ENCODE peak calls at places on chromosomes 3 and 15, in nine cellular contexts. One of them, this sample, is unnamed.

GRCh38 chr3:186327912-186328487 is 34.0 kb downstream of the DGKG start:
- DNase-seq in CD4-positive, alpha-beta T cell: no peak
- DNase-seq in cardiac muscle cell: no peak
- DNase-seq in thoracic aorta: no peak
- DNase-seq in cardiac fibroblast: no peak
- DNase-seq in NCI-H460: no peak
- DNase-seq in heart left ventricle: no peak
- DNase-seq in T-helper 1 cell: no peak
- DNase-seq in mucosa of gallbladder: no peak
- DNase-seq in this sample: no peak

GRCh38 chr3:83890763-83891135 is 1068.0 kb upstream of the CADM2 start:
- DNase-seq in T-helper 1 cell: no peak
- DNase-seq in thoracic aorta: no peak
- DNase-seq in cardiac fibroblast: no peak
- DNase-seq in heart left ventricle: no peak
- DNase-seq in CD4-positive, alpha-beta T cell: no peak
- DNase-seq in cardiac muscle cell: no peak
- DNase-seq in NCI-H460: no peak
- DNase-seq in mucosa of gallbladder: no peak
- DNase-seq in this sample: no peak

GRCh38 chr15:29871401-29871800 is 49.1 kb upstream of the TJP1 start:
- DNase-seq in thoracic aorta: peak; percentile 7
- DNase-seq in T-helper 1 cell: no peak
- DNase-seq in cardiac muscle cell: no peak
- DNase-seq in mucosa of gallbladder: peak; percentile 14
- DNase-seq in NCI-H460: no peak
- DNase-seq in heart left ventricle: peak; percentile 82
- DNase-seq in cardiac fibroblast: peak; percentile 59
- DNase-seq in CD4-positive, alpha-beta T cell: no peak
- DNase-seq in this sample: no peak

GRCh38 chr3:98817546-98817945 is 54.4 kb downstream of the ST3GAL6 start:
- DNase-seq in NCI-H460: peak; percentile 47
- DNase-seq in cardiac fibroblast: peak; percentile 76
- DNase-seq in heart left ventricle: no peak
- DNase-seq in CD4-positive, alpha-beta T cell: no peak
- DNase-seq in mucosa of gallbladder: no peak
- DNase-seq in cardiac muscle cell: peak; percentile 67
- DNase-seq in thoracic aorta: no peak
- DNase-seq in T-helper 1 cell: no peak
- DNase-seq in this sample: no peak

GRCh38 chr15:25801586-25802284 is 61.4 kb downstream of the ATP10A start:
- DNase-seq in thoracic aorta: no peak
- DNase-seq in heart left ventricle: no peak
- DNase-seq in CD4-positive, alpha-beta T cell: no peak
- DNase-seq in cardiac fibroblast: no peak
- DNase-seq in T-helper 1 cell: no peak
- DNase-seq in cardiac muscle cell: no peak
- DNase-seq in mucosa of gallbladder: no peak
- DNase-seq in NCI-H460: no peak
- DNase-seq in this sample: no peak

GRCh38 chr3:32399030-32399620 is 7.5 kb downstream of the CMTM7 start:
- DNase-seq in cardiac fibroblast: peak; percentile 79
- DNase-seq in heart left ventricle: no peak
- DNase-seq in mucosa of gallbladder: no peak
- DNase-seq in thoracic aorta: no peak
- DNase-seq in NCI-H460: peak; percentile 51
- DNase-seq in cardiac muscle cell: peak; percentile 68
- DNase-seq in T-helper 1 cell: peak; percentile 54
- DNase-seq in CD4-positive, alpha-beta T cell: no peak
- DNase-seq in this sample: no peak

GRCh38 chr3:166510382-166510781 is 673.2 kb upstream of the BCHE start:
- DNase-seq in CD4-positive, alpha-beta T cell: no peak
- DNase-seq in T-helper 1 cell: no peak
- DNase-seq in mucosa of gallbladder: no peak
- DNase-seq in cardiac muscle cell: no peak
- DNase-seq in cardiac fibroblast: no peak
- DNase-seq in heart left ventricle: no peak
- DNase-seq in NCI-H460: no peak
- DNase-seq in thoracic aorta: no peak
- DNase-seq in this sample: no peak

GRCh38 chr15:82105458-82106205 is 59.8 kb upstream of the MEX3B start:
- DNase-seq in T-helper 1 cell: no peak
- DNase-seq in CD4-positive, alpha-beta T cell: no peak
- DNase-seq in mucosa of gallbladder: no peak
- DNase-seq in cardiac fibroblast: peak; percentile 82
- DNase-seq in NCI-H460: no peak
- DNase-seq in cardiac muscle cell: no peak
- DNase-seq in heart left ventricle: no peak
- DNase-seq in thoracic aorta: no peak
- DNase-seq in this sample: no peak

GRCh38 chr3:12752111-12752510 is 6.9 kb downstream of the TMEM40 start:
- DNase-seq in CD4-positive, alpha-beta T cell: no peak
- DNase-seq in heart left ventricle: no peak
- DNase-seq in thoracic aorta: no peak
- DNase-seq in NCI-H460: no peak
- DNase-seq in mucosa of gallbladder: no peak
- DNase-seq in cardiac fibroblast: peak; percentile 11
- DNase-seq in T-helper 1 cell: no peak
- DNase-seq in cardiac muscle cell: no peak
- DNase-seq in this sample: no peak

GRCh38 chr3:46186856-46187700 is 21.0 kb downstream of the CCR1 start:
- DNase-seq in CD4-positive, alpha-beta T cell: no peak
- DNase-seq in NCI-H460: no peak
- DNase-seq in cardiac fibroblast: no peak
- DNase-seq in heart left ventricle: no peak
- DNase-seq in mucosa of gallbladder: no peak
- DNase-seq in T-helper 1 cell: no peak
- DNase-seq in cardiac muscle cell: no peak
- DNase-seq in thoracic aorta: no peak
- DNase-seq in this sample: no peak

GRCh38 chr3:123236902-123237301 is 35.2 kb downstream of the SEC22A start:
- DNase-seq in thoracic aorta: no peak
- DNase-seq in mucosa of gallbladder: no peak
- DNase-seq in NCI-H460: no peak
- DNase-seq in heart left ventricle: no peak
- DNase-seq in cardiac muscle cell: no peak
- DNase-seq in cardiac fibroblast: no peak
- DNase-seq in T-helper 1 cell: no peak
- DNase-seq in CD4-positive, alpha-beta T cell: no peak
- DNase-seq in this sample: no peak

GRCh38 chr3:66971245-66971644 is 26.9 kb upstream of the KBTBD8 start:
- DNase-seq in cardiac muscle cell: no peak
- DNase-seq in CD4-positive, alpha-beta T cell: no peak
- DNase-seq in thoracic aorta: no peak
- DNase-seq in NCI-H460: no peak
- DNase-seq in T-helper 1 cell: no peak
- DNase-seq in mucosa of gallbladder: no peak
- DNase-seq in heart left ventricle: no peak
- DNase-seq in cardiac fibroblast: no peak
- DNase-seq in this sample: no peak

GRCh38 chr3:114179575-114179974 is 723 bp upstream of the DRD3 start:
- DNase-seq in CD4-positive, alpha-beta T cell: no peak
- DNase-seq in cardiac muscle cell: peak; percentile 21
- DNase-seq in T-helper 1 cell: no peak
- DNase-seq in heart left ventricle: no peak
- DNase-seq in cardiac fibroblast: peak; percentile 53
- DNase-seq in thoracic aorta: no peak
- DNase-seq in NCI-H460: no peak
- DNase-seq in mucosa of gallbladder: no peak
- DNase-seq in this sample: peak; percentile 11

GRCh38 chr15:28081594-28081993 is 17.5 kb downstream of the OCA2 start:
- DNase-seq in mucosa of gallbladder: no peak
- DNase-seq in NCI-H460: no peak
- DNase-seq in CD4-positive, alpha-beta T cell: no peak
- DNase-seq in cardiac muscle cell: no peak
- DNase-seq in thoracic aorta: no peak
- DNase-seq in T-helper 1 cell: no peak
- DNase-seq in heart left ventricle: no peak
- DNase-seq in cardiac fibroblast: no peak
- DNase-seq in this sample: no peak

GRCh38 chr15:99143655-99144610 is 39.1 kb downstream of the SYNM start:
- DNase-seq in heart left ventricle: no peak
- DNase-seq in thoracic aorta: peak; percentile 78
- DNase-seq in NCI-H460: no peak
- DNase-seq in T-helper 1 cell: no peak
- DNase-seq in cardiac fibroblast: peak; percentile 73
- DNase-seq in cardiac muscle cell: no peak
- DNase-seq in mucosa of gallbladder: peak; percentile 55
- DNase-seq in CD4-positive, alpha-beta T cell: no peak
- DNase-seq in this sample: no peak

This sample was measured in memory B cell.